ENCODE peak calls at places on chromosomes 13 and 19, in four cellular contexts. U, W, A and F are unnamed samples.

GRCh38 chr19:54418030-54418929 is 3.0 kb downstream of the TTYH1 start:
- DNase-seq in U (no peak), W (no peak), A (no peak), F (no peak)

GRCh38 chr13:97810152-97810551 is 143.3 kb upstream of the IPO5 start:
- DNase-seq in U (peak; percentile 52), W (no peak), A (no peak), F (no peak)

GRCh38 chr19:3644351-3645066 is 17.9 kb upstream of the CACTIN start:
- DNase-seq in U (no peak), W (no peak), A (peak; percentile 43), F (no peak)

GRCh38 chr19:50288954-50289353 is 40.2 kb downstream of the KCNC3 start:
- DNase-seq in U (no peak), W (no peak), A (no peak), F (no peak)

GRCh38 chr19:827710-828321 is at the start of gene AZU1:
- DNase-seq in U (no peak), W (peak; percentile 61), A (no peak), F (no peak)

GRCh38 chr13:31968473-31968872 is 63.1 kb upstream of the FRY start:
- DNase-seq in U (no peak), W (peak; percentile 68), A (peak; percentile 55), F (no peak)

GRCh38 chr13:20129076-20129475 is 31.8 kb downstream of the GJA3 start:
- DNase-seq in U (no peak), W (no peak), A (no peak), F (no peak)

GRCh38 chr13:40287428-40287827 is 379.0 kb downstream of the FOXO1 start:
- DNase-seq in U (no peak), W (no peak), A (no peak), F (no peak)

GRCh38 chr13:105984236-105984635 is 551.2 kb downstream of the EFNB2 start:
- DNase-seq in U (no peak), W (no peak), A (no peak), F (no peak)

GRCh38 chr13:110887955-110888333 is 26.9 kb downstream of the ANKRD10 start:
- DNase-seq in U (no peak), W (no peak), A (no peak), F (no peak)

GRCh38 chr13:113926951-113927660 is 46.8 kb downstream of the C13orf46 start:
- DNase-seq in U (no peak), W (peak; percentile 20), A (no peak), F (peak; percentile 77)

GRCh38 chr19:41327499-41328156 is 17.7 kb downstream of the CCDC97 start:
- DNase-seq in U (peak; percentile 76), W (peak; percentile 94), A (peak; percentile 81), F (peak; percentile 86)

GRCh38 chr13:84925443-84925842 is 873.8 kb downstream of the SLITRK6 start:
- DNase-seq in U (no peak), W (no peak), A (no peak), F (no peak)

GRCh38 chr13:73945371-73945770 is 188.8 kb downstream of the KLF12 start:
- DNase-seq in U (no peak), W (no peak), A (no peak), F (no peak)

GRCh38 chr19:6811906-6812305 is 39.4 kb downstream of the VAV1 start:
- DNase-seq in U (peak; percentile 69), W (no peak), A (no peak), F (no peak)

GRCh38 chr19:42284641-42285341 is 15.7 kb downstream of the CIC start:
- DNase-seq in U (peak; percentile 9), W (no peak), A (no peak), F (no peak)

GRCh38 chr19:54460230-54461005 is 3.2 kb downstream of the LENG9 start:
- DNase-seq in U (no peak), W (no peak), A (peak; percentile 22), F (no peak)

GRCh38 chr13:74062933-74063332 is 71.3 kb downstream of the KLF12 start:
- DNase-seq in U (no peak), W (no peak), A (peak; percentile 24), F (peak; percentile 80)

GRCh38 chr19:40245506-40246128 is 19.1 kb upstream of the CCNP start:
- DNase-seq in U (no peak), W (no peak), A (no peak), F (no peak)

GRCh38 chr13:59479629-59480028 is 684.1 kb downstream of the DIAPH3 start:
- DNase-seq in U (no peak), W (no peak), A (no peak), F (no peak)

GRCh38 chr19:49502866-49503581 is 6.8 kb downstream of the RPS11 start:
- DNase-seq in U (peak; percentile 76), W (peak; percentile 45), A (no peak), F (no peak)

GRCh38 chr19:16376649-16377048 is 52.0 kb downstream of the KLF2 start:
- DNase-seq in U (no peak), W (no peak), A (no peak), F (peak; percentile 44)

GRCh38 chr19:33311326-33311682 is 9.0 kb upstream of the CEBPA start:
- DNase-seq in U (peak; percentile 29), W (peak; percentile 70), A (peak; percentile 70), F (no peak)

GRCh38 chr13:31970237-31970930 is 61.2 kb upstream of the FRY start:
- DNase-seq in U (no peak), W (no peak), A (no peak), F (no peak)

GRCh38 chr13:63048648-63049047 is 1633.0 kb upstream of the PCDH20 start:
- DNase-seq in U (no peak), W (no peak), A (no peak), F (no peak)

GRCh38 chr13:77330009-77330471 is 3.1 kb upstream of the MYCBP2 start:
- DNase-seq in U (no peak), W (no peak), A (no peak), F (no peak)

GRCh38 chr13:77328819-77329132 is 1.9 kb upstream of the MYCBP2 start:
- DNase-seq in U (no peak), W (no peak), A (no peak), F (no peak)

GRCh38 chr13:77325371-77325941 is 1.4 kb downstream of the MYCBP2 start:
- DNase-seq in U (peak; percentile 9), W (no peak), A (no peak), F (no peak)

GRCh38 chr13:77329133-77330008 is 2.5 kb upstream of the MYCBP2 start:
- DNase-seq in U (peak; percentile 96), W (peak; percentile 93), A (peak; percentile 90), F (peak; percentile 91)

GRCh38 chr13:77326905-77327604 is at the start of gene MYCBP2:
- DNase-seq in U (peak; percentile 100), W (peak; percentile 96), A (peak; percentile 98), F (peak; percentile 98)
- H3K4me1 ChIP-seq in U (peaks cover 8% of the 10 kb centered on the region), W (peaks cover 48% of the 10 kb centered on the region), A (peaks cover 4% of the 10 kb centered on the region), F (no peaks in the 10 kb centered on the region)

DNA sequence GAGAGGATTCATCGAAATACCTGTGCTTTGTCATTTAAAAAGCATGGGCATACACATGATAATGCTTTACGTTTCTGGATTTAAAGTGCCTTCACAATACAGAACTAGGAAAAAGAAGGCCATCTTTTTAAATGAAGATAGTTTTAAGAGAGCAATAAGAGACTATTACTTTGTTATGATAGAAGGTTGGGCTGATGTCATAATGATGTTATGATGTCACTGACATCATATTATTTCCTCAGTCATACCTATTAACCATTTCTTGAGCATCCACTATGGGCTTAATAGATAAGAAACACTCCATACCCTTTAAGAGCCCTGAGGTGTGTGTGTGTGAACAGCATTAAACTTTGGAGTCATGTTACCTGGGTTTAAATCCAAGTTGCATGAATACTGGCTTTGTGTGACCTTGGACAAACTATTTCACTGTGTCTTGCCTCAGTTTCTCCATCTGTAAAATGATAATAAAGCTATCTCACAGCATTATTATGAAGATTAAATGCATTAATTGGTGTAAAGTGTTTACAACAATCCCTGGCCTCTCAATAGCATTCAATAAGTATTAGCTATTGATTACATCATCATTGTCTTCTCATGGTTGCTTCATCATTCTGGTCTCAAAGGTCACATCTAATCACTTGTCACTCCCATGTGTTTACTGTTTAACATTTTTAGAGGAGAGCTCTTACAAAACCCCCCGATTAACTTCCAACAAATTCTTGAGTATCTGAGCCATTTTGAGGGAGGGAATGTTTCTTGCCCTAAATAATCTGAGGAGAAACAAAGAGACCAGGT is 11.1 kb downstream of the ZNF181 start:
- DNase-seq in U (no peak), W (no peak), A (no peak), F (no peak)
- H3K9me3 ChIP-seq in U (peaks cover 6% of the 10 kb centered on the region), W (peaks cover 61% of the 10 kb centered on the region), A (no peaks in the 10 kb centered on the region), F (peaks cover 23% of the 10 kb centered on the region)

DNA sequence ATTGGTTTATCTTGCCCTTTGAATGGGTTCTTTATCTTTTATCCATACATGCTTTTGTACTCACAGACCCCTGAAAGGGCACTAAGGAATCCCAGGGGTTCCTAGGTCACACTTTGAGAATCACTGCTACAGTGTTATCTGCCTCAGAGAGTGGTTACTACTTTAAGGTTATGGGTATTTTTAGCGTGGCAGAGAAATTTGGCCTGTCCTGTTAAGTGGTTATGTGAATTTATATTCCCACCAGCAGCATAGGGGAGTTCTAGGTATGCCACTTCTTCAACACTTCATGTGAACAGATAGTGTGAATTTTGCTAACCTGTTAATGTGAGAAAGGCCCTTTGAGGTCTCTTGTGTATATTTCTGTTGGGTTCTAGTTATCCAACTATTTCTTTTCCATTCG is 75.7 kb downstream of the DNAJC3 start:
- DNase-seq in U (no peak), W (no peak), A (no peak), F (no peak)
- H3K4me1 ChIP-seq in U (no peaks in the 10 kb centered on the region), W (no peaks in the 10 kb centered on the region), A (no peaks in the 10 kb centered on the region), F (no peaks in the 10 kb centered on the region)

GRCh38 chr19:21434967-21435544 is 38.1 kb downstream of the ZNF493 start:
- DNase-seq in U (no peak), W (no peak), A (no peak), F (no peak)
- H3K9me3 ChIP-seq in U (no peaks in the 10 kb centered on the region), W (peaks cover 26% of the 10 kb centered on the region), A (no peaks in the 10 kb centered on the region), F (peaks cover 9% of the 10 kb centered on the region)

GRCh38 chr19:2488942-2489731 is 13.2 kb downstream of the GADD45B start:
- DNase-seq in U (peak; percentile 43), W (peak; percentile 65), A (peak; percentile 55), F (peak; percentile 89)
- H3K4me1 ChIP-seq in U (peaks cover 25% of the 10 kb centered on the region), W (peaks cover 53% of the 10 kb centered on the region), A (peaks cover 26% of the 10 kb centered on the region), F (no peaks in the 10 kb centered on the region)